ENCODE peak calls at places on chromosomes 2 and 18, in six cellular contexts. K, Y, P, R, T and U are unnamed samples.
A peak's percentile ranks its signal among the peaks of the same experiment; 100 is the strongest.

GRCh38 chr2:174511580-174512260 is 24.9 kb upstream of the GPR155 start:
- DNase-seq in P (no peak), R (no peak), Y (no peak), T (no peak), K (no peak), U (no peak)

GRCh38 chr2:23384551-23385349 is at the start of gene KLHL29:
- DNase-seq in P (peak; percentile 66), K (peak; percentile 46), T (peak; percentile 54), Y (peak; percentile 54), R (peak; percentile 30), U (no peak)

GRCh38 chr2:186848873-186849578 is at the start of gene ZSWIM2:
- DNase-seq in T (no peak), R (peak; percentile 86), Y (no peak), K (peak; percentile 67), P (peak; percentile 94), U (no peak)

GRCh38 chr2:88006912-88007439 is 9.4 kb downstream of the RNU2-63P start:
- DNase-seq in P (no peak), T (no peak), K (no peak), R (no peak), Y (no peak), U (no peak)

GRCh38 chr2:205835982-205836381 is 153.7 kb downstream of the NRP2 start:
- DNase-seq in R (no peak), T (no peak), Y (no peak), P (no peak), K (no peak), U (no peak)

GRCh38 chr2:176662771-176663170 is 393.5 kb downstream of the MTX2 start:
- DNase-seq in Y (no peak), K (no peak), R (no peak), P (no peak), T (no peak), U (no peak)

GRCh38 chr2:207188601-207189000 is 22.9 kb upstream of the KLF7 start:
- DNase-seq in Y (no peak), K (no peak), T (no peak), P (peak; percentile 70), R (no peak), U (no peak)

GRCh38 chr18:46518438-46518837 is 138.6 kb downstream of the LOXHD1 start:
- DNase-seq in Y (no peak), R (no peak), K (no peak), P (no peak), T (no peak), U (no peak)

GRCh38 chr2:214591359-214591758 is 180.5 kb downstream of the VWC2L start:
- DNase-seq in R (no peak), Y (no peak), T (no peak), K (no peak), P (no peak), U (no peak)